ENCODE peak calls at places on chromosomes 12 and 14, in six cellular contexts. E, Z, T, C, V and R are unnamed samples.

GRCh38 chr12:40692617-40693502 is 621 bp downstream of the CNTN1 start:
- DNase-seq in E (no peak), Z (no peak), T (no peak), C (no peak), V (peak; percentile 37), R (no peak)

GRCh38 chr12:45990468-45991288 is at the start of gene SCAF11:
- DNase-seq in E (peak; percentile 98), Z (peak; percentile 98), T (peak; percentile 100), C (peak; percentile 100), V (peak; percentile 99), R (peak; percentile 100)

GRCh38 chr12:55929306-55929791 is 1.6 kb upstream of the DGKA start:
- DNase-seq in E (no peak), Z (no peak), T (peak; percentile 46), C (peak; percentile 52), V (no peak), R (no peak)

GRCh38 chr12:83784298-83784890 is 1097.7 kb downstream of the TMTC2 start:
- DNase-seq in E (no peak), Z (no peak), T (no peak), C (no peak), V (no peak), R (no peak)

GRCh38 chr12:49808686-49809368 is 19.4 kb downstream of the NCKAP5L start:
- DNase-seq in E (no peak), Z (no peak), T (no peak), C (no peak), V (peak; percentile 31), R (no peak)

GRCh38 chr12:105601158-105601557 is 270.7 kb downstream of the C12orf75 start:
- DNase-seq in E (no peak), Z (peak; percentile 12), T (no peak), C (no peak), V (no peak), R (no peak)

GRCh38 chr12:128009108-128009507 is 257.9 kb upstream of the TMEM132C start:
- DNase-seq in E (no peak), Z (no peak), T (no peak), C (no peak), V (peak; percentile 37), R (no peak)

GRCh38 chr12:23895792-23896218 is 53.7 kb downstream of the SOX5 start:
- DNase-seq in E (no peak), Z (no peak), T (no peak), C (no peak), V (peak; percentile 93), R (no peak)

GRCh38 chr14:59688224-59689170 is 111.9 kb upstream of the CCDC175 start:
- DNase-seq in E (peak; percentile 16), Z (peak; percentile 12), T (peak; percentile 61), C (peak; percentile 44), V (peak; percentile 69), R (peak; percentile 31)

GRCh38 chr14:70785556-70785955 is 23.8 kb downstream of the MAP3K9 start:
- DNase-seq in E (no peak), Z (no peak), T (no peak), C (no peak), V (no peak), R (no peak)

GRCh38 chr14:74855021-74855420 is 20.9 kb downstream of the PROX2 start:
- DNase-seq in E (no peak), Z (no peak), T (no peak), C (no peak), V (no peak), R (no peak)

GRCh38 chr12:46209165-46209564 is 59.7 kb downstream of the SLC38A1 start:
- DNase-seq in E (peak; percentile 32), Z (no peak), T (no peak), C (no peak), V (no peak), R (no peak)

GRCh38 chr14:68589447-68590232 is 203.2 kb downstream of the ZFP36L1 start:
- DNase-seq in E (peak; percentile 67), Z (peak; percentile 54), T (no peak), C (no peak), V (no peak), R (no peak)

GRCh38 chr14:24365600-24366374 is 2.2 kb upstream of the NFATC4 start:
- DNase-seq in E (peak; percentile 67), Z (peak; percentile 65), T (peak; percentile 84), C (peak; percentile 91), V (peak; percentile 94), R (peak; percentile 55)

GRCh38 chr12:115088328-115088994 is 404.5 kb upstream of the TBX3 start:
- DNase-seq in E (no peak), Z (no peak), T (no peak), C (no peak), V (no peak), R (no peak)

GRCh38 chr14:35687335-35687939 is 121.7 kb downstream of the RALGAPA1 start:
- DNase-seq in E (peak; percentile 3), Z (no peak), T (peak; percentile 49), C (no peak), V (peak; percentile 75), R (peak; percentile 40)

GRCh38 chr14:74932401-74932901 is 9.4 kb upstream of the RPS6KL1 start:
- DNase-seq in E (no peak), Z (no peak), T (no peak), C (no peak), V (no peak), R (no peak)

GRCh38 chr12:6272300-6273208 is 37.9 kb upstream of the PLEKHG6 start:
- DNase-seq in E (no peak), Z (no peak), T (no peak), C (peak; percentile 40), V (no peak), R (no peak)

GRCh38 chr12:6275609-6276246 is 34.8 kb upstream of the PLEKHG6 start:
- DNase-seq in E (no peak), Z (no peak), T (no peak), C (no peak), V (no peak), R (no peak)

GRCh38 chr12:6271281-6271680 is 39.2 kb upstream of the PLEKHG6 start:
- DNase-seq in E (no peak), Z (no peak), T (no peak), C (no peak), V (no peak), R (no peak)

GRCh38 chr12:6273931-6274687 is 36.4 kb upstream of the PLEKHG6 start:
- DNase-seq in E (no peak), Z (no peak), T (no peak), C (no peak), V (peak; percentile 77), R (no peak)

DNA sequence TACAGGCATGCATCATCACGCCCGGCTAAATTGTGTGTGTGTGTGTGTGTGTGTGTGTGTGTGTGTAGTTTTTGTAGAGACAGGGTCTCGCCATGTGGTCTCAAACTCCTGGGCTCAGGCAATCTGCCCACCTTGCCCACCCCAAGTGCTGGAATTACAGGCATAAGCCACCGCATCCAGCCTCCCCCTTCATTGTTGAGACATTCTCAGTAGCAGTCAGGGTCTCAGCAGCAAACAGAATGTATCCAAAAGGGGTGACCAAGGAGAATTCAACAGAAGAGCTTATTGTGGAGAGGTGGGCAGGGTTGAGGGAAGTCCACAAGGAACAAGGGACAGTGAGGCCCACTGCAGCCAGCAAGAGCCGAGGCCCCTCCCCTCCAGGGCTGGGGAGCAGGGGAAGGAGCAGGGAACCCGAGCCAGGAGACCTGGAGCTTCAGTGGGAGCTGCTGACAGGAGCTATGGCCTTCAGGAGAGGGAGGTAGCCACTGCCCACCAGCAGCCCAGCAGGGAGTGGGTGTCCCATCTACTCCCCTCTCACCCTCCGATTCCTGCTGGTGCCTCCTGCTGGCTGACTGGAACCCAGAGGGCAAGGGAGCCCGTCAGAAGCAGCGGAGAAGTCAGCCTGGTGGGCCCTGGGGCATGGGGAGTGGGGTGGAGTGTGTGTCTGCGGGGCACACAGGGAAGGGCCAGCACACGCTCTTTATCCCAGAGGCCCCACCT is 37.1 kb upstream of the PLEKHG6 start:
- DNase-seq in E (no peak), Z (no peak), T (no peak), C (no peak), V (no peak), R (no peak)
- TF ChIP-seq CTCF in E (no peak), Z (no peak), T (no peak), C (no peak), V (no peak), R (no peak)

GRCh38 chr14:45486599-45486998 is 233.6 kb upstream of the MIS18BP1 start:
- DNase-seq in E (no peak), Z (no peak), T (no peak), C (no peak), V (no peak), R (no peak)
- TF ChIP-seq CTCF in E (no peak), Z (no peak), T (no peak), C (no peak), V (no peak), R (no peak)

DNA sequence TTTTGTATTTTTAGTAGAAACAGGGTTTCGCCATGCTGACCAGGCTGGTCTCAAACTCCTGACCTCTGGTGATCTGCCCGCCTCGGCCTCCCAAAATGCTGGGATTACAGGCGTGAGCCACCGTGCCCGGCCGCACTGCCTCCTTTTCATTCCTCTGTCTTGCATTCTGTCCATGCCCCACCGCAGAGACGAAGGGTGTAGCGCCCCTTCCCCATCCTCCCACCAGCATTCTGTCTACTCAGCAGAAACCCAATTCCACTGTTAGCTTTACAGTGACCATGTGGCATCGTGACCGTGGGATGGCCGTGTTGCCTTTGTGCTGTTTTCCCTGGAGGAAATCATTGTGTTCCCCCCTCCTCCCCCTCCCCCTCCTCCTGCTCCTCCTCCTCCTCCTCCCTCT is 10.3 kb downstream of the TEX22 start:
- DNase-seq in E (no peak), Z (no peak), T (no peak), C (no peak), V (no peak), R (no peak)
- TF ChIP-seq CTCF in E (no peak), Z (no peak), T (no peak), C (no peak), V (no peak), R (no peak)

GRCh38 chr12:6059221-6059620 is 65.2 kb downstream of the VWF start:
- DNase-seq in E (no peak), Z (no peak), T (no peak), C (no peak), V (no peak), R (no peak)

GRCh38 chr12:6057693-6058092 is 66.8 kb downstream of the VWF start:
- DNase-seq in E (no peak), Z (no peak), T (no peak), C (no peak), V (peak; percentile 84), R (no peak)

GRCh38 chr12:6058481-6059161 is 65.8 kb downstream of the VWF start:
- DNase-seq in E (no peak), Z (no peak), T (no peak), C (no peak), V (no peak), R (no peak)

GRCh38 chr12:6053541-6053940 is 70.9 kb downstream of the VWF start:
- DNase-seq in E (no peak), Z (no peak), T (no peak), C (no peak), V (no peak), R (no peak)

DNA sequence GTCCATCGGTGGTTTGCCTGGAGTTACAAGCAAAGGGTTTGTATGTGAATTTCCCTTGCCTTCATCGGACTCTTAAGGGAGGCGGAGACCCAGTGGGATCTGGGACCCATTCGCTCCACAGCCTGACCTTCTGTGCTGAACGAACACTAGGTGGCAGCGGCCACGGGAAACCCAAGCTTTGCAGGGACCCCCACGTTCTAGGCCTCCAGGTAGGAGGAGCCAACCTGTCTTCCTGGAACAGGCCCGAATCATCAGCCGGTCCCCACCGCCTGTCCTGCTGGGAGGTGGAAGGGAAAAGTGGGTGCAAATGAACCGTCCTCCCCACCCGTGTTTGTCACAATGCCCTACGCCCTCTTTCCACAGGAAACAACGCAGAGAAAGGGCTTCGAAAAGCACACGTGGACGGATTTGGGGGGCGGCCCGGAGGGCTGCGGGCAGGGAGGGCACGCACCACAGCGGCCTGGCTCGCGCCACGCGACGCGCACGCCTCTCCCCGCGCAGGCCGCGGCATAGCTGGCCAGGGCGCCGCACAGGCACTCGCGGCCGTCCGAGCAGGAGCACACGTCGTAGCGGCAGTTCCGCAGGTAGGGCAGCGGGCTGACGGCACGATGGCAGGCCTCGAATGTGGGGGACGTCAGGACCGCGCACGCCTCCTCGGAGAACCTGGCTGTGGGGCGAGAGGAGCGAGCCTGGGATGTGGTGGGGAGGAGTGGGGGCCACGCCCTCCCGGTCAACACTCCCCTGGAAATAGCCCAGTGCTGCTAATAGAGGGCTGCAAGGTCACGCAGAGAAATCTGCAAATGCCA is 67.9 kb downstream of the VWF start:
- DNase-seq in E (no peak), Z (no peak), T (no peak), C (no peak), V (peak; percentile 67), R (no peak)
- TF ChIP-seq CTCF in E (peak; percentile 22), Z (peak; percentile 35), T (no peak), C (no peak), V (peak; percentile 51), R (peak; percentile 47)